ENCODE peak calls at places on chromosome 16, in eight cellular contexts. F, Z, D, K, R, Y, B and P are unnamed samples.

GRCh38 chr16:10923650-10924214 is 18.5 kb downstream of the DEXI start:
- DNase-seq in D (no peak), R (no peak), F (peak; percentile 81), K (no peak), Y (no peak), B (no peak), Z (no peak), P (peak; percentile 84)

GRCh38 chr16:24875466-24875865 is 29.7 kb downstream of the SLC5A11 start:
- DNase-seq in K (no peak), D (no peak), R (no peak), Z (no peak), B (no peak), Y (no peak), F (no peak), P (no peak)

GRCh38 chr16:69532761-69533459 is 32.9 kb upstream of the NFAT5 start:
- DNase-seq in F (no peak), B (no peak), Y (no peak), K (no peak), Z (no peak), R (no peak), D (no peak), P (no peak)

GRCh38 chr16:24036614-24037013 is 200.8 kb downstream of the PRKCB start:
- DNase-seq in R (peak; percentile 50), Z (no peak), D (peak; percentile 42), F (no peak), B (peak; percentile 4), Y (no peak), K (peak; percentile 66), P (no peak)

GRCh38 chr16:3618782-3619166 is 7.4 kb upstream of the SLX4 start:
- DNase-seq in R (no peak), B (no peak), Z (no peak), K (no peak), Y (no peak), F (no peak), D (no peak), P (no peak)

GRCh38 chr16:71552698-71553503 is 24.0 kb downstream of the TAT start:
- DNase-seq in B (no peak), D (no peak), Y (no peak), K (no peak), R (peak; percentile 41), Z (no peak), F (no peak), P (no peak)

GRCh38 chr16:53946745-53947386 is 242.9 kb downstream of the FTO start:
- DNase-seq in Y (no peak), F (no peak), Z (no peak), R (no peak), K (no peak), B (no peak), D (no peak), P (no peak)

GRCh38 chr16:68452176-68452575 is 3.9 kb upstream of the SMPD3 start:
- DNase-seq in F (no peak), D (no peak), Y (no peak), B (no peak), Z (no peak), R (peak; percentile 41), K (no peak), P (no peak)

GRCh38 chr16:59543641-59544040 is 809.5 kb upstream of the GOT2 start:
- DNase-seq in K (no peak), F (no peak), D (peak; percentile 11), B (peak; percentile 93), R (no peak), Z (no peak), Y (no peak), P (no peak)

GRCh38 chr16:64362193-64362592 is 759.7 kb downstream of the CDH11 start:
- DNase-seq in Y (no peak), F (no peak), K (no peak), R (no peak), Z (no peak), B (peak; percentile 42), D (no peak), P (no peak)

GRCh38 chr16:67647111-67647651 is 2.2 kb downstream of the CARMIL2 start:
- DNase-seq in F (no peak), Z (no peak), R (no peak), K (no peak), D (no peak), Y (no peak), B (no peak), P (no peak)

GRCh38 chr16:373020-373598 is 2.8 kb upstream of the MRPL28 start:
- DNase-seq in F (no peak), B (no peak), D (no peak), Z (no peak), Y (no peak), R (no peak), K (no peak), P (no peak)

GRCh38 chr16:10069374-10069773 is 112.9 kb downstream of the GRIN2A start:
- DNase-seq in B (no peak), F (no peak), Z (no peak), R (no peak), K (no peak), Y (no peak), D (no peak), P (no peak)

GRCh38 chr16:67767953-67768352 is 38.4 kb downstream of the RANBP10 start:
- DNase-seq in Z (peak; percentile 36), R (no peak), Y (no peak), F (no peak), K (peak; percentile 63), B (peak; percentile 61), D (peak; percentile 80), P (no peak)

GRCh38 chr16:1278456-1278855 is 22.6 kb downstream of the TPSD1 start:
- DNase-seq in D (no peak), Z (no peak), B (no peak), F (no peak), R (no peak), K (no peak), Y (no peak), P (no peak)

GRCh38 chr16:3086596-3087242 is 12.4 kb downstream of the ZSCAN10 start:
- DNase-seq in F (no peak), D (no peak), Y (no peak), K (no peak), R (no peak), B (no peak), Z (no peak), P (no peak)

GRCh38 chr16:48053346-48053745 is 102.4 kb downstream of the ABCC12 start:
- DNase-seq in B (peak; percentile 75), F (no peak), R (peak; percentile 98), K (no peak), D (peak; percentile 56), Y (no peak), Z (no peak), P (no peak)

GRCh38 chr16:1300664-1301476 is 8.6 kb upstream of the UBE2I start:
- DNase-seq in B (no peak), R (peak; percentile 73), K (peak; percentile 74), Z (peak; percentile 73), Y (peak; percentile 33), F (peak; percentile 48), D (peak; percentile 18), P (peak; percentile 62)

GRCh38 chr16:67445441-67445912 is 14.6 kb downstream of the HSD11B2 start:
- DNase-seq in Y (peak; percentile 78), K (no peak), R (no peak), Z (no peak), F (no peak), D (no peak), B (no peak), P (no peak)

GRCh38 chr16:64397042-64397441 is 724.8 kb downstream of the CDH11 start:
- DNase-seq in R (no peak), D (peak; percentile 9), Z (no peak), F (no peak), K (no peak), Y (no peak), B (peak; percentile 69), P (no peak)

GRCh38 chr16:3190949-3191353 is 2.9 kb downstream of the OR1F1 start:
- DNase-seq in B (no peak), Z (no peak), Y (no peak), R (peak; percentile 41), K (no peak), F (no peak), D (no peak), P (no peak)

GRCh38 chr16:4345439-4346204 is 5.5 kb downstream of the PAM16 start:
- DNase-seq in R (no peak), K (no peak), Y (no peak), B (no peak), F (no peak), D (no peak), Z (no peak), P (no peak)

GRCh38 chr16:1224558-1224957 is 510 bp downstream of the TPSG1 start:
- DNase-seq in B (no peak), R (no peak), K (no peak), D (no peak), F (no peak), Z (no peak), Y (no peak), P (no peak)

DNA sequence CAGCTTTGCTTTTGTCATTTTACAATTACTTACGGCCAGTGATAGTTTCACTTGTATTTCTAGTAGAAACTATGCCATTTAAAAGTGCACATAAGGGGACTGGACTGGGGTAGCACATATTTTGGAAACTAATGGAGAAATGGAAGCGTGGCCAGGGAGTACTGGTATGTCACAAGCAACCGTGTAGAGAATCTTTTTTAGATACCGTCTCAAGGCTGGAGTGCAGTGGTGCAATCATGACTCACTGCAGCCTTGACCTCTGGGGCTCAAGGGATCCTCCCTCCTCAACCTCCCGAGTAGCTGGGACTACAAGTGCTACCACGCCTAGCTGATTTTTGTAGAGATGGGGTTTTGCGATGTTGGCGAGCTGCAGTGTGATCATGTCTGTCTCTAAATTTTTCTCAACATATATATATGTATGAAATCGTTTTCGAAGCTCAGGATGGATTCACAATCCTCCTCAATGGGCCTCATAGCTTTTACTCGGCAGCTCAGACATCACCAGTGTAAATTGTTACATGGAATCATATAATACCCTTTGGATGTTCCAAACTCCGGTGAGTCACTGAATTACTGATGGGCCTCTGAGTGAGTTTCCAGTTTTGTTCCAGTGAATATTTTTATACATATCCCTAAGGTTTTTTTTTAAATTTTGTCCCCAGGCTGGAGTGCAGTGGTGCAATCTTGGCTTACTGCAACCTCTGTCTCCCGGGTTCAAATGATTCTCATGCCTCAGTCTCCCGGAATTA is 51.7 kb downstream of the ZNF778 start:
- DNase-seq in R (no peak), Y (no peak), D (peak; percentile 88), F (peak; percentile 60), Z (no peak), K (no peak), B (peak; percentile 14), P (peak; percentile 67)
- H3K36me3 ChIP-seq in R (peaks cover 12% of the 10 kb centered on the region), Y (no peaks in the 10 kb centered on the region), D (peaks cover 26% of the 10 kb centered on the region), F (peaks cover 81% of the 10 kb centered on the region), Z (peaks cover 36% of the 10 kb centered on the region), K (peaks cover 89% of the 10 kb centered on the region), B (peaks cover 14% of the 10 kb centered on the region), P (peaks cover 75% of the 10 kb centered on the region)

GRCh38 chr16:85749686-85750020 is 1.2 kb downstream of the C16orf74 start:
- DNase-seq in Z (no peak), Y (no peak), F (no peak), D (no peak), K (no peak), B (no peak), R (no peak), P (no peak)
- H3K27me3 ChIP-seq in Z (no peaks in the 10 kb centered on the region), Y (peaks cover 10% of the 10 kb centered on the region), F (no peaks in the 10 kb centered on the region), D (no peaks in the 10 kb centered on the region), K (no peaks in the 10 kb centered on the region), B (no peaks in the 10 kb centered on the region), R (no peaks in the 10 kb centered on the region), P (no peaks in the 10 kb centered on the region)

GRCh38 chr16:55107851-55108250 is 177.2 kb downstream of the IRX5 start:
- DNase-seq in B (no peak), D (no peak), Z (no peak), F (no peak), K (no peak), R (no peak), Y (no peak), P (no peak)
- H3K36me3 ChIP-seq in B (no peaks in the 10 kb centered on the region), D (no peaks in the 10 kb centered on the region), Z (no peaks in the 10 kb centered on the region), F (no peaks in the 10 kb centered on the region), K (no peaks in the 10 kb centered on the region), R (no peaks in the 10 kb centered on the region), Y (no peaks in the 10 kb centered on the region), P (no peaks in the 10 kb centered on the region)

GRCh38 chr16:31421587-31421986 is 6.6 kb downstream of the COX6A2 start:
- DNase-seq in Y (no peak), R (no peak), B (no peak), Z (peak; percentile 39), K (no peak), F (no peak), D (no peak), P (no peak)
- H3K27me3 ChIP-seq in Y (no peaks in the 10 kb centered on the region), R (no peaks in the 10 kb centered on the region), B (no peaks in the 10 kb centered on the region), Z (no peaks in the 10 kb centered on the region), K (peaks cover 9% of the 10 kb centered on the region), F (no peaks in the 10 kb centered on the region), D (no peaks in the 10 kb centered on the region), P (no peaks in the 10 kb centered on the region)